ENCODE peak calls at places on chromosomes 12 and 14, in ten cellular contexts. E is SK-N-SH; U is activated CD4-positive, alpha-beta T cell treated with anti-CD3 and anti-CD28 coated beads, Interleukin-2, amount 50 U/mL, for 1 hour; P is esophagus muscularis mucosa; D is activated T-cell treated with anti-CD3 and anti-CD28 coated beads for 1 hour; J is renal cortical epithelial cell; W is adrenal gland; G is left colon; V is AG09319; Q is ureter. N is an unnamed sample.

GRCh38 chr14:91143862-91144261 is 30.0 kb downstream of the DGLUCY start:
- DNase-seq in D (no peak), J (peak), Q (no peak), G (no peak), P (no peak), E (no peak), W (no peak), V (no peak), U (no peak), N (no peak)

GRCh38 chr14:92135269-92135668 is 13.5 kb downstream of the CPSF2 start:
- DNase-seq in W (no peak), V (no peak), Q (no peak), U (no peak), E (peak), P (no peak), D (no peak), J (peak), G (no peak), N (no peak)

GRCh38 chr12:32115404-32116104 is 8.9 kb downstream of the BICD1 start:
- DNase-seq in E (peak), P (no peak), V (peak), J (peak), Q (peak), D (no peak), W (peak), G (peak), U (no peak), N (no peak)

GRCh38 chr12:88604646-88605045 is 24.4 kb upstream of the KITLG start:
- DNase-seq in D (no peak), E (no peak), J (no peak), P (no peak), V (no peak), U (no peak), W (no peak), Q (no peak), G (no peak), N (no peak)

GRCh38 chr14:92039073-92039719 is 663 bp downstream of the TRIP11 start:
- DNase-seq in P (peak), W (no peak), U (no peak), E (peak), G (peak), D (no peak), J (peak), Q (no peak), V (peak), N (no peak)

GRCh38 chr14:23071975-23072539 is 14.7 kb upstream of the CDH24 start:
- DNase-seq in W (peak), J (peak), E (no peak), P (no peak), G (peak), D (no peak), V (no peak), U (no peak), Q (no peak), N (no peak)

GRCh38 chr12:103928736-103929050 is 1.5 kb upstream of the HSP90B1 start:
- DNase-seq in E (no peak), J (no peak), W (no peak), U (peak), G (peak), V (no peak), Q (no peak), P (no peak), D (peak), N (peak)

GRCh38 chr12:2998789-2999264 is 39.6 kb downstream of the TEAD4 start:
- DNase-seq in P (no peak), V (no peak), G (no peak), Q (no peak), U (no peak), W (no peak), D (no peak), E (no peak), J (no peak), N (no peak)

GRCh38 chr14:104967414-104968152 is 10.6 kb downstream of the AHNAK2 start:
- DNase-seq in G (peak), J (peak), V (no peak), D (no peak), P (no peak), Q (peak), U (no peak), E (peak), W (no peak), N (no peak)

GRCh38 chr14:94926176-94926575 is 156.3 kb upstream of the GSC start:
- DNase-seq in D (no peak), U (no peak), Q (no peak), P (no peak), J (no peak), V (no peak), E (no peak), W (no peak), G (no peak), N (no peak)

GRCh38 chr14:51004801-51005526 is 60.7 kb upstream of the PYGL start:
- DNase-seq in D (no peak), V (no peak), J (peak), E (no peak), W (no peak), Q (no peak), G (no peak), P (no peak), U (no peak), N (no peak)

GRCh38 chr12:122841544-122842321 is 6.5 kb downstream of the HIP1R start:
- DNase-seq in D (no peak), U (no peak), E (peak), J (peak), P (no peak), W (peak), G (no peak), Q (no peak), V (no peak), N (no peak)

GRCh38 chr12:130577348-130577747 is 138.8 kb downstream of the RIMBP2 start:
- DNase-seq in V (no peak), U (no peak), W (no peak), E (no peak), D (no peak), P (no peak), Q (no peak), G (no peak), J (no peak), N (no peak)

GRCh38 chr12:96034631-96035282 is 630 bp downstream of the LTA4H start:
- DNase-seq in P (no peak), J (peak), G (peak), E (peak), Q (no peak), D (no peak), V (no peak), W (no peak), U (peak), N (no peak)

GRCh38 chr12:52798671-52799497 is 3.0 kb upstream of the KRT3 start:
- DNase-seq in D (no peak), Q (no peak), W (no peak), V (no peak), E (no peak), P (no peak), J (peak), G (no peak), U (no peak), N (no peak)

GRCh38 chr12:26524862-26525465 is 308.0 kb downstream of the ITPR2 start:
- DNase-seq in V (no peak), P (no peak), W (peak), E (no peak), Q (no peak), G (no peak), U (no peak), J (peak), D (no peak), N (no peak)

GRCh38 chr14:56244138-56244789 is 126.1 kb downstream of the PELI2 start:
- DNase-seq in D (no peak), U (no peak), J (peak), W (no peak), G (no peak), Q (no peak), E (no peak), V (peak), P (no peak), N (no peak)

GRCh38 chr14:90381011-90381790 is 15.6 kb upstream of the CALM1 start:
- DNase-seq in Q (no peak), P (no peak), J (no peak), U (no peak), D (no peak), W (no peak), E (no peak), G (peak), V (no peak), N (no peak)

GRCh38 chr12:67916266-67916970 is 72.8 kb upstream of the IFNG-AS1 start:
- DNase-seq in E (no peak), U (no peak), Q (no peak), P (no peak), G (no peak), J (no peak), D (no peak), W (no peak), V (no peak), N (no peak)

GRCh38 chr14:31492759-31493498 is 5.1 kb upstream of the GPR33 start:
- DNase-seq in V (no peak), P (no peak), Q (no peak), J (no peak), E (no peak), G (no peak), D (no peak), U (no peak), W (no peak), N (no peak)

GRCh38 chr14:29654910-29655590 is 272.6 kb downstream of the PRKD1 start:
- DNase-seq in J (peak), Q (no peak), P (no peak), U (no peak), W (no peak), D (no peak), E (no peak), G (no peak), V (no peak), N (no peak)

GRCh38 chr14:89564291-89564957 is 147.4 kb upstream of the FOXN3 start:
- DNase-seq in P (no peak), V (no peak), G (no peak), W (no peak), E (no peak), D (no peak), U (no peak), J (no peak), Q (no peak), N (no peak)

GRCh38 chr14:42499137-42499536 is 892.5 kb downstream of the LRFN5 start:
- DNase-seq in E (no peak), V (no peak), J (no peak), D (no peak), P (no peak), Q (no peak), U (no peak), W (no peak), G (no peak), N (no peak)

GRCh38 chr14:72094844-72095582 is 162.8 kb downstream of the RGS6 start:
- DNase-seq in W (no peak), V (no peak), Q (no peak), E (no peak), G (no peak), J (no peak), P (no peak), U (no peak), D (no peak), N (no peak)

N was measured in T follicular helper cell.